ENCODE peak calls at places on chromosomes 12 and 14, in six cellular contexts. I is left ventricle myocardium inferior, W is neuronal stem cell, C is cardiac muscle cell, J is upper lobe of right lung, A is GM23338. N is an unnamed sample.

GRCh38 chr14:96206461-96206860 is 1.8 kb downstream of the BDKRB2 start:
- DNase-seq in I (no peak), J (no peak), W (no peak), C (no peak), A (no peak), N (no peak)

GRCh38 chr12:125065021-125065752 is at the start of gene AACS:
- DNase-seq in A (peak), W (peak), C (peak), I (peak), J (peak), N (peak)

GRCh38 chr14:92610849-92611271 is 97.3 kb downstream of the RIN3 start:
- DNase-seq in W (no peak), C (no peak), I (no peak), A (no peak), J (no peak), N (no peak)

GRCh38 chr14:104693482-104694431 is 4.3 kb downstream of the INF2 start:
- DNase-seq in J (no peak), I (no peak), W (no peak), A (no peak), C (no peak), N (peak)

GRCh38 chr14:32313977-32314376 is 15.1 kb upstream of the AKAP6 start:
- DNase-seq in J (no peak), W (no peak), I (no peak), A (no peak), C (no peak), N (no peak)

GRCh38 chr12:58557156-58557555 is 363.1 kb downstream of the LRIG3 start:
- DNase-seq in A (no peak), W (no peak), I (no peak), J (no peak), C (no peak), N (no peak)

GRCh38 chr12:94717656-94718055 is 67.3 kb upstream of the TMCC3 start:
- DNase-seq in A (no peak), J (no peak), W (no peak), C (no peak), I (no peak), N (no peak)

GRCh38 chr14:38125484-38125912 is 82.2 kb upstream of the SSTR1 start:
- DNase-seq in W (no peak), C (no peak), A (no peak), I (no peak), J (no peak), N (no peak)

GRCh38 chr12:56571131-56571530 is 49.5 kb downstream of the RBMS2 start:
- DNase-seq in I (no peak), W (no peak), J (no peak), A (no peak), C (peak), N (peak)

GRCh38 chr14:32372154-32372553 is 43.1 kb downstream of the AKAP6 start:
- DNase-seq in W (no peak), A (no peak), J (no peak), I (no peak), C (no peak), N (no peak)

GRCh38 chr12:98471085-98471484 is 44.3 kb upstream of the TMPO start:
- DNase-seq in A (no peak), I (no peak), C (no peak), W (no peak), J (no peak), N (no peak)

GRCh38 chr14:77542349-77543239 is 44.0 kb upstream of the ISM2 start:
- DNase-seq in A (no peak), I (no peak), C (no peak), W (no peak), J (no peak), N (no peak)

GRCh38 chr14:104580961-104581360 is 1.4 kb downstream of the C14orf180 start:
- DNase-seq in J (no peak), C (no peak), I (peak), W (no peak), A (no peak), N (peak)

GRCh38 chr12:2163172-2163927 is 110.6 kb downstream of the CACNA1C start:
- DNase-seq in J (no peak), A (no peak), I (peak), C (peak), W (no peak), N (peak)

GRCh38 chr12:127306604-127307215 is 960.3 kb upstream of the TMEM132C start:
- DNase-seq in W (no peak), A (no peak), J (no peak), I (no peak), C (no peak), N (no peak)

GRCh38 chr12:127829974-127830543 is 436.9 kb upstream of the TMEM132C start:
- DNase-seq in C (no peak), W (no peak), I (no peak), J (no peak), A (no peak), N (no peak)

GRCh38 chr14:90399541-90400444 is 3.0 kb downstream of the CALM1 start:
- DNase-seq in W (peak), J (peak), A (peak), I (peak), C (peak), N (peak)

GRCh38 chr14:77979666-77980351 is 179.9 kb downstream of the ADCK1 start:
- DNase-seq in W (no peak), C (peak), J (no peak), I (no peak), A (peak), N (no peak)

GRCh38 chr14:73245401-73246325 is 8.4 kb downstream of the PAPLN start:
- DNase-seq in A (peak), I (peak), J (peak), W (no peak), C (no peak), N (peak)

GRCh38 chr12:3537916-3538690 is 47.1 kb downstream of the PRMT8 start:
- DNase-seq in A (no peak), I (no peak), J (no peak), W (no peak), C (no peak), N (no peak)

GRCh38 chr12:3040663-3041544 is 36.3 kb upstream of the TSPAN9 start:
- DNase-seq in W (no peak), I (no peak), J (no peak), C (no peak), A (no peak), N (no peak)

GRCh38 chr12:109892748-109893147 is 7.3 kb upstream of the TCHP start:
- DNase-seq in C (no peak), I (no peak), J (no peak), W (no peak), A (no peak), N (no peak)

GRCh38 chr12:3304436-3305135 is 186.4 kb upstream of the PRMT8 start:
- DNase-seq in J (no peak), W (no peak), A (no peak), C (no peak), I (no peak), N (no peak)

GRCh38 chr12:1206118-1206734 is 215.2 kb downstream of the ERC1 start:
- DNase-seq in A (no peak), I (no peak), C (no peak), J (no peak), W (no peak), N (no peak)

GRCh38 chr12:5204271-5204670 is 160.6 kb downstream of the KCNA5 start:
- DNase-seq in I (no peak), W (peak), J (no peak), C (no peak), A (peak), N (no peak)

GRCh38 chr12:47087088-47087688 is 7.4 kb upstream of the AMIGO2 start:
- DNase-seq in I (no peak), W (no peak), C (no peak), J (no peak), A (no peak), N (no peak)

GRCh38 chr12:12791756-12792346 is 6.4 kb downstream of the APOLD1 start:
- DNase-seq in W (no peak), J (no peak), A (peak), C (peak), I (peak), N (peak)

GRCh38 chr12:12792421-12792820 is 7.0 kb downstream of the APOLD1 start:
- DNase-seq in A (no peak), J (no peak), W (no peak), I (no peak), C (no peak), N (peak)

GRCh38 chr12:12796928-12797788 is 11.7 kb downstream of the APOLD1 start:
- DNase-seq in C (no peak), J (no peak), A (no peak), W (no peak), I (no peak), N (no peak)

GRCh38 chr12:12796171-12796570 is 10.7 kb downstream of the APOLD1 start:
- DNase-seq in C (no peak), I (no peak), J (no peak), W (no peak), A (no peak), N (no peak)

DNA sequence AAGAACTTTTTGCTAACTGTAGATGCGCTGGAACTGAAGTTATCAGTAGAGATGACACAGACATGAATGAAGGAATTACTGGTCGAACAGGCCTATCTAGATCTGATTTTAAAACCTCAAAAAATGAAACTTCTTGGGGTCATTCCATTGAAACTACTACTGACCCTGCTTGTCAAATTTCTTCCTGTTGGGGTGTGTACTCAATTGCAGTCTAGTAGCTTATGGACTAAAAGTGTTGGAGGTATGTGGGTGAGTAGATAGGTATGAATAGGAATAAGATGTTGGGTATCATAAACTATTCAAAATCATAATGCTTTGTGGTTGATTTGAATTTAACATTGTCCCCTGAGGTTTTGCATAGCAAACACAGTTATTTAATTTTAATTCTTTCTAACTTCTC is 9.2 kb downstream of the APOLD1 start:
- DNase-seq in J (no peak), W (no peak), I (no peak), C (no peak), A (no peak), N (no peak)
- H3K4me3 ChIP-seq in J (no peak), W (no peak), I (no peak), C (no peak), A (no peak), N (no peak)

GRCh38 chr14:52111583-52111982 is 42.7 kb upstream of the NID2 start:
- DNase-seq in C (no peak), J (no peak), A (no peak), W (no peak), I (no peak), N (no peak)
- H3K27ac ChIP-seq in C (no peak), J (no peak), A (no peak), W (no peak), I (no peak), N (no peak)

DNA sequence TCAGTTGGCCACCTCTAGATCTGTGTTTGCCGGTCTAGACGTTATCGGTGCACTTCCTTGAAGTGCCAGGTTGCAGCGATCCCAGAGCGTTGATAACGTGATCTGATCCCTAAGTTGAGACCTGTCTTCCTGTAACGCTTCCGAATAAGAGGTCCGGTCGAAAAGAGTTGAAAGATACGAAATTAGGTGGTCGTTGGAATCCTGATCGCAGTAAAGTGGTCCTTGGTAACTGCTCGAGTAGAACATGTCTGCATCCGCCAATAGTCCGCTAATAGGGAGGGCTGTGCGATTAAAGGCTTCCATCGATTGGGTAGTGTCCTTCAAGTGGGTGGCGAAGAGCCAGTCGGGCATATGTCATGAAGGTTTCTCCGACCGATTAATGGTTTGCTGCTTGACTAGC is 2.7 kb downstream of the SRSF5 start:
- DNase-seq in W (no peak), A (no peak), C (no peak), I (no peak), J (no peak), N (no peak)
- H3K4me3 ChIP-seq in W (no peak), A (no peak), C (no peak), I (peak), J (peak), N (no peak)

DNA sequence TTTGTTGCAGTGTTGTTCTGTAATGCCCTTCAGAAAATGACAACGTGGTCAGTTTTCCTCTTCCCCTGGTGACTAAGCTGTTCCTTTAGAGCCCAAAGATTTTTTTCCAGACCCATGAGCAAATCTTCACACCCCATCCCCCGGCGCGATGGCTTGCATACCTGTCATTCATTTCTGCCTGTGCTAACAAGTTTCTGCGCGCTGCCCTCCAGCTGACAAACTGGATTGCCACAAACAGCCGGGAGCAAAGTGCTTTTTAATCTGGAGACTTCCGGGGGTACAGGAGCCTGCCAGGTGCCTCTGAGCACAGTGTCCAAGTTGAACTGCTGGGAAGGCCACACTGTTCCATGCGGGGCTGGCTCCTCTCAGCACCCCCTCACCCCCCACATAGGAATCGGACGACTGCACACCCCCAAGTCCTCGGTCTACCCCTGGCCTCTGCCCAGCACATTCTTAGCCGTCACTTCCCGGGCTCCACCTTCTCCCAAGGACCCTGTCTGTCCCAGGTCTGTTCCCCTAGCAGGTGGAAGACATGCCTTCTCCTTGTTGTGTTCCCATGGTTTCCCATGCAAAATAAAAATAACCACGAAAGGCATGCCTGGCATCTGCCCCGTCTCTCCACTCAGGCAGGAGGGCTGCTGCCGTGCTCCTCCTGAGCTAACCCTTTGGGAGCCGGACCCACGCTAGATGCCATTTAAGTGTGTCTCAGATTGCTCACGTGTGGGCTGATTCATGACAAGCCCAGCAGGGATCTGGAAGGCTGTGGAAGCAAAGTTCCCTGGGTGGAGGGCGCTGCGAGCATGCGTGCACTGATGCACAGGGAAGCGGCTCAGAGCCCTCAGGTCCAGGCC is 14.1 kb downstream of the RILPL1 start:
- DNase-seq in W (no peak), C (peak), A (peak), J (peak), I (peak), N (peak)
- H3K27ac ChIP-seq in W (no peak), C (peak), A (no peak), J (peak), I (peak), N (peak)

GRCh38 chr14:89351958-89352404 is 65.1 kb downstream of the FOXN3 start:
- DNase-seq in A (no peak), W (no peak), I (no peak), J (no peak), C (no peak), N (no peak)
- H3K4me3 ChIP-seq in A (peak), W (no peak), I (peak), J (no peak), C (no peak), N (no peak)

GRCh38 chr12:6550294-6551062 is 5.4 kb downstream of the IFFO1 start:
- DNase-seq in I (peak), J (no peak), W (no peak), A (no peak), C (no peak), N (peak)
- H3K27ac ChIP-seq in I (peak), J (peak), W (no peak), A (no peak), C (peak), N (peak)

N was measured in right cardiac atrium.